ENCODE peak calls at places on chromosomes 13 and 19, in ten cellular contexts. G is astrocyte; P is GM23248; J is sigmoid colon; S is A549; O is CD8-positive, alpha-beta memory T cell; E is small intestine; H is OCI-LY7; Z is Panc1; L is heart right ventricle. B is an unnamed sample.

GRCh38 chr19:3119071-3119781 is 16.6 kb upstream of the GNA15 start:
- DNase-seq in J (no peak), P (no peak), S (no peak), L (no peak), H (no peak), E (no peak), G (no peak), O (no peak), Z (no peak), B (no peak)

GRCh38 chr13:110228936-110229904 is 77.7 kb downstream of the COL4A1 start:
- DNase-seq in O (no peak), E (no peak), J (no peak), H (no peak), S (no peak), P (no peak), L (no peak), G (no peak), Z (no peak), B (no peak)

GRCh38 chr19:47239152-47239551 is 8.2 kb upstream of the BBC3 start:
- DNase-seq in E (no peak), H (peak; percentile 36), Z (no peak), S (no peak), J (no peak), O (no peak), G (no peak), L (no peak), P (peak; percentile 29), B (no peak)

GRCh38 chr19:48969276-48970138 is 4.4 kb downstream of the FTL start:
- DNase-seq in P (peak; percentile 43), L (no peak), O (no peak), Z (no peak), G (no peak), S (peak; percentile 86), H (peak; percentile 79), E (no peak), J (peak; percentile 61), B (peak; percentile 73)

GRCh38 chr19:48836089-48837017 is at the start of gene HSD17B14:
- DNase-seq in J (peak; percentile 83), L (no peak), Z (no peak), P (peak; percentile 49), G (peak; percentile 59), E (no peak), S (peak; percentile 84), O (no peak), H (no peak), B (no peak)

GRCh38 chr13:21060063-21060826 is 1.1 kb downstream of the LATS2 start:
- DNase-seq in E (peak; percentile 3), G (peak; percentile 38), L (peak; percentile 59), Z (no peak), H (no peak), O (no peak), S (peak; percentile 45), J (peak; percentile 82), P (peak; percentile 78), B (no peak)

GRCh38 chr13:26379831-26380230 is 125.9 kb downstream of the CDK8 start:
- DNase-seq in S (no peak), L (no peak), E (no peak), H (no peak), Z (no peak), J (no peak), G (no peak), P (no peak), O (no peak), B (no peak)

GRCh38 chr19:42595550-42596172 is 937 bp upstream of the CEACAM8 start:
- DNase-seq in S (no peak), O (no peak), E (no peak), J (no peak), P (no peak), Z (no peak), L (no peak), H (no peak), G (no peak), B (no peak)

GRCh38 chr19:46963093-46963734 is 56.4 kb upstream of the NPAS1 start:
- DNase-seq in O (no peak), G (peak; percentile 96), Z (no peak), J (no peak), P (peak; percentile 96), E (no peak), H (no peak), S (no peak), L (no peak), B (no peak)

GRCh38 chr13:107900775-107901174 is 314.6 kb downstream of the LIG4 start:
- DNase-seq in H (no peak), Z (no peak), E (no peak), G (peak; percentile 60), J (no peak), S (no peak), O (no peak), L (no peak), P (peak; percentile 31), B (no peak)

GRCh38 chr19:757811-758668 is 7.1 kb downstream of the MISP start:
- DNase-seq in G (no peak), L (no peak), E (no peak), P (no peak), Z (no peak), H (no peak), S (no peak), J (no peak), O (no peak), B (no peak)

GRCh38 chr19:35830986-35831385 is 18.3 kb upstream of the PRODH2 start:
- DNase-seq in L (no peak), Z (no peak), J (no peak), P (no peak), E (no peak), G (no peak), S (no peak), O (no peak), H (no peak), B (no peak)

GRCh38 chr13:44373601-44374347 is at the start of gene SERP2:
- DNase-seq in E (no peak), J (peak; percentile 76), Z (no peak), H (no peak), G (peak; percentile 17), S (no peak), L (peak; percentile 46), P (peak; percentile 43), O (no peak), B (no peak)

GRCh38 chr19:40594251-40594650 is 6.9 kb upstream of the LTBP4 start:
- DNase-seq in Z (no peak), O (peak; percentile 60), G (no peak), P (peak; percentile 55), S (no peak), H (peak; percentile 36), E (no peak), J (no peak), L (no peak), B (no peak)

GRCh38 chr13:45847554-45848224 is 3.9 kb downstream of the SIAH3 start:
- DNase-seq in S (no peak), P (no peak), L (peak; percentile 22), O (peak; percentile 74), H (no peak), Z (no peak), J (peak; percentile 67), E (peak; percentile 40), G (peak; percentile 27), B (no peak)

GRCh38 chr13:49466240-49466914 is 22.3 kb downstream of the SETDB2 start:
- DNase-seq in L (no peak), H (no peak), S (no peak), G (no peak), O (no peak), E (peak; percentile 41), J (no peak), P (no peak), Z (no peak), B (no peak)

GRCh38 chr13:60335531-60335930 is 61.5 kb upstream of the TDRD3 start:
- DNase-seq in O (no peak), P (peak; percentile 55), S (peak; percentile 5), J (no peak), G (peak; percentile 12), H (peak; percentile 28), Z (no peak), E (peak; percentile 9), L (no peak), B (peak; percentile 55)

GRCh38 chr13:65940720-65941119 is 1289.4 kb downstream of the PCDH9 start:
- DNase-seq in E (no peak), L (no peak), H (no peak), O (no peak), G (no peak), S (no peak), J (no peak), P (no peak), Z (no peak), B (no peak)

GRCh38 chr19:13055213-13056051 is 47.2 kb downstream of the LYL1 start:
- DNase-seq in H (no peak), O (no peak), G (peak; percentile 92), S (no peak), Z (no peak), L (peak; percentile 80), E (no peak), J (peak; percentile 94), P (peak; percentile 93), B (no peak)

GRCh38 chr19:12232961-12233360 is 61.7 kb downstream of the ZNF44 start:
- DNase-seq in O (no peak), S (no peak), Z (no peak), L (no peak), H (no peak), J (no peak), P (no peak), G (no peak), E (no peak), B (no peak)

GRCh38 chr13:102517959-102518358 is 78.8 kb upstream of the TPP2 start:
- DNase-seq in G (no peak), Z (no peak), S (no peak), J (no peak), H (no peak), L (no peak), P (peak; percentile 3), E (no peak), O (no peak), B (no peak)

GRCh38 chr13:28658796-28659610 is at the start of gene POMP:
- DNase-seq in E (peak; percentile 89), H (peak; percentile 93), P (peak; percentile 98), Z (no peak), L (peak; percentile 96), S (peak; percentile 90), O (peak; percentile 95), G (peak; percentile 89), J (peak; percentile 96), B (peak; percentile 57)
- H3K4me3 ChIP-seq in E (peak within 1 kb of the TSS; percentile 87), H (peak within 1 kb of the TSS; percentile 83), P (peak within 1 kb of the TSS; percentile 99), Z (peak within 1 kb of the TSS; percentile 96), L (peak within 1 kb of the TSS; percentile 79), S (peak within 1 kb of the TSS; percentile 95), O (peak within 1 kb of the TSS; percentile 71), G (peak within 1 kb of the TSS; percentile 99), J (peak within 1 kb of the TSS; percentile 92), B (peak within 1 kb of the TSS; percentile 97)

GRCh38 chr19:9155591-9155990 is 15.4 kb downstream of the ZNF317 start:
- DNase-seq in H (no peak), P (no peak), S (no peak), E (no peak), J (no peak), L (no peak), Z (no peak), O (no peak), G (no peak), B (no peak)
- H3K9me3 ChIP-seq in H (peaks cover 37% of the 10 kb centered on the region), P (no peaks in the 10 kb centered on the region), S (peaks cover 92% of the 10 kb centered on the region), E (no peaks in the 10 kb centered on the region), J (peaks cover 10% of the 10 kb centered on the region), L (no peaks in the 10 kb centered on the region), Z (peaks cover 33% of the 10 kb centered on the region), O (peaks cover 4% of the 10 kb centered on the region), G (peaks cover 44% of the 10 kb centered on the region), B (peaks cover 34% of the 10 kb centered on the region)

GRCh38 chr19:5567971-5568407 is 236 bp upstream of the TINCR start:
- DNase-seq in S (no peak), E (no peak), P (no peak), O (no peak), J (no peak), G (no peak), H (no peak), Z (no peak), L (no peak), B (no peak)
- H3K4me3 ChIP-seq in S (peak overlapping the region; percentile 55), E (peak overlapping the region; percentile 1), P (no peak overlapping the region), O (no peak overlapping the region), J (peak overlapping the region; percentile 22), G (no peak overlapping the region), H (no peak overlapping the region), Z (peak overlapping the region; percentile 29), L (no peak overlapping the region), B (no peak overlapping the region)

GRCh38 chr19:28026636-28027035 is 1186.3 kb downstream of the UQCRFS1 start:
- DNase-seq in G (peak; percentile 16), J (no peak), E (no peak), P (no peak), Z (no peak), S (no peak), L (no peak), H (no peak), O (no peak), B (no peak)
- H3K9me3 ChIP-seq in G (no peaks in the 10 kb centered on the region), J (no peaks in the 10 kb centered on the region), E (no peaks in the 10 kb centered on the region), P (no peaks in the 10 kb centered on the region), Z (no peaks in the 10 kb centered on the region), S (peaks cover 5% of the 10 kb centered on the region), L (no peaks in the 10 kb centered on the region), H (no peaks in the 10 kb centered on the region), O (no peaks in the 10 kb centered on the region), B (no peaks in the 10 kb centered on the region)

B was measured in SK-N-MC.